ENCODE peak calls at places on chromosomes 3 and 15, in seven cellular contexts. Y is HepG2, B is H1, P is K562, H is HCT116, Z is SK-N-SH, K is GM12878. L is an unnamed sample.

GRCh38 chr15:88375234-88375926 is 91.8 kb downstream of the MRPL46 start:
- DNase-seq in Z (no peak), H (no peak), B (no peak), Y (no peak), P (no peak), K (no peak), L (no peak)

GRCh38 chr3:55180936-55181535 is 253.2 kb upstream of the LRTM1 start:
- DNase-seq in K (no peak), H (no peak), P (peak; percentile 24), Y (peak; percentile 11), B (no peak), Z (peak; percentile 38), L (peak; percentile 42)

GRCh38 chr3:45034612-45035252 is 8.6 kb downstream of the CLEC3B start:
- DNase-seq in Z (no peak), B (no peak), Y (no peak), P (no peak), K (no peak), H (no peak), L (no peak)

GRCh38 chr3:129022114-129022994 is 21.2 kb downstream of the EFCC1 start:
- DNase-seq in Z (peak; percentile 76), B (no peak), P (peak; percentile 47), Y (no peak), H (no peak), K (no peak), L (no peak)

GRCh38 chr3:186099178-186099577 is 9.7 kb downstream of the ETV5 start:
- DNase-seq in H (no peak), B (no peak), Y (no peak), Z (peak; percentile 63), K (no peak), P (no peak), L (peak; percentile 39)

GRCh38 chr3:105653868-105654267 is 214.9 kb downstream of the CBLB start:
- DNase-seq in P (no peak), Y (no peak), K (no peak), B (no peak), H (no peak), Z (no peak), L (no peak)

GRCh38 chr3:177589041-177589650 is 391.9 kb upstream of the TBL1XR1 start:
- DNase-seq in K (no peak), B (no peak), Y (no peak), Z (no peak), P (no peak), H (no peak), L (no peak)

GRCh38 chr3:179969525-179969924 is 67.2 kb downstream of the PEX5L start:
- DNase-seq in Z (no peak), B (no peak), K (peak; percentile 54), H (peak; percentile 3), Y (no peak), P (no peak), L (peak; percentile 25)

GRCh38 chr3:3800685-3801509 is 1.7 kb downstream of the LRRN1 start:
- DNase-seq in H (no peak), Y (no peak), Z (peak; percentile 61), B (no peak), K (no peak), P (no peak), L (peak; percentile 44)

GRCh38 chr3:3201584-3201983 is 22.1 kb upstream of the CRBN start:
- DNase-seq in B (no peak), P (no peak), Y (no peak), K (peak; percentile 41), H (no peak), Z (no peak), L (no peak)

GRCh38 chr3:11601446-11602241 is 42.1 kb downstream of the VGLL4 start:
- DNase-seq in B (no peak), Z (no peak), Y (no peak), H (no peak), P (no peak), K (peak; percentile 47), L (peak; percentile 26)

GRCh38 chr15:97684249-97684648 is 276.3 kb upstream of the ARRDC4 start:
- DNase-seq in Z (no peak), H (no peak), K (no peak), P (no peak), Y (no peak), B (no peak), L (no peak)

DNA sequence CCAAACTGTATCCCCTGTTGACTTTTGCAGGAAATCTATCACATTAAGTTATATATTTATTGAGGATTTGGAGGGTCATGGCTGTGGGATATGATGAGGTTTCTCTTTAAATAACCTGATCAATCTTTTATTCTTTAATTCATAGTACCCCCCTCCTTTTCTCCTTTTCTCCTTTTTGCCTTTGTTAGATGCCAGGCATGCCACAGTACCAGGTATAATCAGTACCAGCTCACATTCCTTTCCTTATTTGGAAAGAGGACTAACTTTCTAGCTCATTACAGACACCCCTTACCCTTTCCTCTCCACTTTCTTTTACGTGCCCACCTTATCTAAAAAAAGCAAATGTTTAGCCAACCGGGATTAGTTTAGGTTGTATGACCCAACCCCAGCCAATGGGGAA is 326.4 kb upstream of the NAALADL2 start:
- DNase-seq in Y (no peak), P (no peak), B (no peak), K (no peak), H (no peak), Z (no peak), L (no peak)
- TF ChIP-seq JUND in Y (no peak), P (no peak), B (no peak), K (no peak), H (no peak), Z (no peak), L (no peak)

DNA sequence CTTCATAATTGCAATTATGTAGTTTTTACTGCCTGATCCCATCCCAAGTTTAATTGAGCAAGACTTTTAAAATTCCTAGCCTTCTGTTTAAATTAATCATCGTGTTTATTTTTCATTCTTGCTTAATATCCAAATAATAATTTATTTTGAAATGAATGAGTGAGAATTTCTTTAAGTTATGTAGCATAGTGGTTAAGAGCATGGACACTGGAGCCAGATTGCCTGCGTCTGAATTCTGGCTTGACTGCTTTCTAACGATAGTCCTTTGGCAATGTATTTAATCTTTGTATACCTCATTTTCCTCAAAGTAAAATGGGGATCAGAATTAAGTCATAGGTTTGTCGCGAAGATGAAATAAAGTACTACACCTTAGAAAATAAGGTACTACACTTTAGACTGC is 71.4 kb downstream of the LRRC49 start:
- DNase-seq in P (no peak), K (no peak), H (no peak), Y (no peak), B (no peak), Z (no peak), L (no peak)
- TF ChIP-seq JUND in P (no peak), K (no peak), H (no peak), Y (no peak), B (no peak), Z (no peak), L (no peak)

GRCh38 chr3:192816274-192816853 is 89.0 kb upstream of the FGF12 start:
- DNase-seq in Y (peak; percentile 49), H (peak; percentile 33), K (no peak), P (peak; percentile 17), Z (peak; percentile 41), B (no peak), L (peak; percentile 84)

GRCh38 chr3:192818126-192818525 is 90.8 kb upstream of the FGF12 start:
- DNase-seq in P (no peak), Z (no peak), Y (no peak), B (no peak), K (no peak), H (no peak), L (no peak)

GRCh38 chr3:192817053-192817452 is 89.7 kb upstream of the FGF12 start:
- DNase-seq in Y (no peak), Z (no peak), K (no peak), B (no peak), P (no peak), H (no peak), L (no peak)

GRCh38 chr3:192817506-192817905 is 90.2 kb upstream of the FGF12 start:
- DNase-seq in B (no peak), H (no peak), Z (no peak), P (no peak), K (no peak), Y (no peak), L (no peak)

DNA sequence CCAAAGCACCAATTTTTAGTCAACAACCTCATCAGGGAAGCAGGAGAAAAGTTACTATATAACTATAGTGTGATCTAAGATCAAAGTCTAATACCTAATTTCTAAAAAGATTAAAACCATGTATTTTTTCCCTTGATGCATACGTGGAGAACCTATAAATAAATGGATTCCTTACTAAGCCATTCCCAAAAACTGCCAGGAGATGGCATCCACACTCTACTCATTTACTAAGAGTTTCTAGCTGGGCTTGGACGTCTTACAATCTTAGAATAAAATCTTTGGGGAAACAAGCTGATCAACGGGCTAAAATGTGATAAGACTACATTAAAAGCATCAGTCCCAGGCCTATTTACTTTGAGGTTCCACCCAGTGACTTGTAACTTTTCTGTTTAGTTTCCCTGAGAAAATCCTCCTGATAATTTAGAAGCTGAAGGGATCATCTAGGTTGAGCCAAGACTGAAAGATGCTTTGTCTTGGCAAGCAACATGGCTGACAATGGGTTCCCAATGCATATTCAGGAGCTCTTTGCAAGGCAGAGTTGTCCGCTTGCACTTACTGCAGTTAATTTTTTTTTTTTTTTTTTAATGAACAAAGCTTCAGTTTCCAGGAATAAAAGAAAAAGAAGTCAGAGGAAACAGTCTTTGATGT is 85.5 kb upstream of the FGF12 start:
- DNase-seq in K (no peak), B (no peak), Z (no peak), P (no peak), Y (peak; percentile 54), H (peak; percentile 49), L (peak; percentile 88)
- TF ChIP-seq JUND in K (no peak), B (no peak), Z (no peak), P (no peak), Y (no peak), H (no peak), L (no peak)

GRCh38 chr3:51498871-51499790 is 684 bp downstream of the DCAF1 start:
- DNase-seq in Y (peak; percentile 92), H (peak; percentile 84), P (peak; percentile 81), K (peak; percentile 70), Z (peak; percentile 88), B (peak; percentile 87), L (peak; percentile 57)

GRCh38 chr3:51503007-51503406 is 3.2 kb upstream of the DCAF1 start:
- DNase-seq in Z (no peak), P (no peak), B (no peak), K (no peak), Y (no peak), H (no peak), L (no peak)

GRCh38 chr3:51502562-51502910 is 2.7 kb upstream of the DCAF1 start:
- DNase-seq in Z (no peak), Y (no peak), P (no peak), H (no peak), K (no peak), B (no peak), L (no peak)

GRCh38 chr3:51500632-51501131 is 867 bp upstream of the DCAF1 start:
- DNase-seq in K (no peak), H (no peak), B (no peak), Y (no peak), P (no peak), Z (no peak), L (no peak)

DNA sequence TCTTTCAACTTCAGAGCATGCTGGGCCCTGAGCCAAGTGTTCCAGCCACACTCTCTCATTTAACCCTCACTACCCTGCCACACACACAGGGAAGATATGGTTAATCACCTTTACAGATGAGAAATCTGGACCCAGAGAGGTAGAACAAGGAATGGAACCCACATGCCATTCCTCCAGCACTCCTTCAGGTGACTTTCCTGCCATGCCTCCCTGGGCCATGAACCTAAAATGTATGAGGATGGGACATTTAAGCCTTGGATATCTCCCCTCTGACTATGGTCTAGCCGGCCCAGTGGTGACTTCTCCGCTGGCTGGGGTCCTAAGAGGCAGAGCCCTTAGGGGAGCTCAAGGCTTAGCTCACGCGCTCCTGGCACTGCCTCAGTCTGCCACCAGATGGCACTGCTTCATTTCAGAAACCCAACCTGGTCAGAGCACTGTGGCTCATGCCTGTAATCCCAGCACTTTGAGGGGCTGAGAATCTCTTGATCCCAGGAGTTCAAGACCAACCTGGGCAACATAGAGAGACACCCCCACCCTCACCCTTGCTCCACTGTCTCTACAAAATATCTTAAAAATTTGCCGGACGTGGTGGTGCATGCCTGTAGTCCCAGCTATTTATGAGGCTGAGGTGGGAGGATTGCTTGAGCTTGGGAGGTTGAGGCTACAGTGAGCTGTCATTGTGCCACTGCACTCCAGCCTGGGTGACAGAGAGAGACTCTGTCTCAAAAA is 2.2 kb upstream of the DCAF1 start:
- DNase-seq in P (peak; percentile 57), B (peak; percentile 87), K (peak; percentile 48), Z (peak; percentile 72), Y (peak; percentile 68), H (peak; percentile 71), L (no peak)
- TF ChIP-seq JUND in P (no peak), B (no peak), K (no peak), Z (no peak), Y (no peak), H (no peak), L (no peak)